ENCODE peak calls at places on chromosome 17, in six cellular contexts. G, H, M, N, I and Z are unnamed samples.

GRCh38 chr17:13598353-13599167 is 3.2 kb downstream of the HS3ST3A1 start:
- DNase-seq in M (no peak), G (no peak), N (no peak), I (no peak), H (peak), Z (no peak)

GRCh38 chr17:185445-186138 is 4.1 kb upstream of the DOC2B start:
- DNase-seq in N (no peak), G (no peak), H (no peak), I (no peak), M (no peak), Z (no peak)

GRCh38 chr17:39187152-39187830 is 10.2 kb downstream of the CACNB1 start:
- DNase-seq in N (no peak), M (no peak), G (no peak), H (no peak), I (no peak), Z (no peak)

GRCh38 chr17:51796026-51796425 is 362.5 kb downstream of the CA10 start:
- DNase-seq in N (no peak), H (no peak), M (no peak), I (no peak), G (no peak), Z (no peak)

GRCh38 chr17:45973099-45973838 is 25.8 kb upstream of the STH start:
- DNase-seq in N (no peak), I (no peak), G (no peak), H (no peak), M (no peak), Z (peak)

GRCh38 chr17:81397314-81398169 is 2.3 kb downstream of the BAHCC1 start:
- DNase-seq in N (peak), G (peak), H (peak), M (peak), I (peak), Z (peak)

GRCh38 chr17:60416368-60416925 is 5.8 kb upstream of the CHCT1 start:
- DNase-seq in I (no peak), G (no peak), M (no peak), N (no peak), H (no peak), Z (no peak)

GRCh38 chr17:8985054-8985701 is 19.7 kb upstream of the PIK3R5 start:
- DNase-seq in N (no peak), M (no peak), G (no peak), I (no peak), H (no peak), Z (no peak)

GRCh38 chr17:28724500-28725165 is 1.4 kb downstream of the TLCD1 start:
- DNase-seq in I (no peak), N (no peak), M (no peak), H (no peak), G (no peak), Z (no peak)

GRCh38 chr17:73342057-73342522 is 30.3 kb upstream of the CDC42EP4 start:
- DNase-seq in N (peak), M (peak), I (peak), G (peak), H (peak), Z (peak)

DNA sequence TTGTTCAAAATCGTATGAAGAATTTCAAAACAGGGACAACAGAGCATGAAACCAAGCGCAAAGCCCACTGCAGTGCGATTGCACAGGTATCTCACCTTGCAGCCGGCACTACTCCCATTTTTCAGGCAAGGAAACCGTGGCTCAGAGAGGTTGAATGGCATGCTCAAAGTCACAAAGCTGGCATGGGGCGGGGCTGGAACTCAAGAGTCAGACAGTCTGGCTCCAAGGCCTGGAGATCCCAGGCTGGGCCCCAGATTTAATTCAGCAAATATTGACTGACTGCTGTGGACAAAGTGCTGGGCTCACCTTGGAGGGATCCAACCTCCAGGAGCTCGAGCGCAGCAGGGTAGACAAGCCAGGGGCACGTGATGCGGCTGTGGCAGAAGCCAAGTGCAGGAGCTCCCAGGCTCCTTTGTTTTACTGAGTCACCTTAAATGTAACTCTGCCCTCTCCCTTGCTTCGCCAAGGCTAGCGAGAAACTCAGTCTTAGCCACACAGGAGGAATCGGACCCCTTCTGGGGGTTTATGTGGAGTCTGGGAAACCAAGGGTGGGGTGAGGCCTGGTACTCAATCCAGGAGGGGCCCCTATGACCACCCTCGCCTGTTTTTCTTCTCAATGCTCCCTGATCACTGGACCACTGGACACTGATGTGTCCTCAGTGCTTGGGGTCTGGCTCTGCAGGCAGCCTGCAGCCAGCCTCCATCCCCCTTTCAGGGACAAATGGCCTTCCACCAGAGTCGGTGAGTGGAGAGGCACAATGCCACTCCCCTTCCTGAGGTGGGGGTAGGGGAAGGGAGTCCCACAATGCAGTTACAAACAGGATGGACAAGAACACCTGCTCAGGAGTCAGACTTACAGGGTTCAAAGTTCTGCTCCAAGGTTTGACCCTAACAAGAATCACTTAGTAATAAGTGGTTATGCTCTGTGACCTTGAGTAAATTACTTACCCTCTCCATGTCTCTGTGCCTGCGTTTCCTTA is 3.9 kb upstream of the SPATA20 start:
- DNase-seq in G (no peak), N (no peak), I (no peak), M (no peak), H (no peak), Z (no peak)
- H3K14ac ChIP-seq in G (no peak), N (no peak), I (no peak), M (no peak), H (no peak), Z (no peak)

DNA sequence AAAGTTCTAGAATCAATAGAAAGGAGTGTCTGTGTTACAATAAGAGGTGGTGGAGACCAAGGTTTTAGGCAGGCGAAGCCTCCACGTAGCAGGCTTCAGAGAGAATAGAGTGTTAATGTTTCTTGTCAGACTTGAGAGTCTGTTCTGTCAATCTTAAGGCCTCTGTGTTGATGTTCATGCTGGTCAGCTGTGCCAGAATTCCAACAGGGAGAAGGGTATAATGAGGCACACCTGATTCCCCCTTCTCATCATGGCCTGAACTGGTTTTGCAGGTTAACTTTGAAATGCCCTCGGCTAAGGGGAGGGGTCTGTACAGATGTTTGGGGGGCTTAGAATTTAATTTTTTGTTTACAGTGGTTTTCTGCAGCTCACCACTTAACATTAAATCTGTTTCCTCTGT is 46.0 kb downstream of the RNF112 start:
- DNase-seq in G (no peak), N (no peak), I (no peak), M (no peak), H (no peak), Z (no peak)
- H3K4ac ChIP-seq in G (no peak), N (no peak), I (peak), M (no peak), H (no peak), Z (no peak)

DNA sequence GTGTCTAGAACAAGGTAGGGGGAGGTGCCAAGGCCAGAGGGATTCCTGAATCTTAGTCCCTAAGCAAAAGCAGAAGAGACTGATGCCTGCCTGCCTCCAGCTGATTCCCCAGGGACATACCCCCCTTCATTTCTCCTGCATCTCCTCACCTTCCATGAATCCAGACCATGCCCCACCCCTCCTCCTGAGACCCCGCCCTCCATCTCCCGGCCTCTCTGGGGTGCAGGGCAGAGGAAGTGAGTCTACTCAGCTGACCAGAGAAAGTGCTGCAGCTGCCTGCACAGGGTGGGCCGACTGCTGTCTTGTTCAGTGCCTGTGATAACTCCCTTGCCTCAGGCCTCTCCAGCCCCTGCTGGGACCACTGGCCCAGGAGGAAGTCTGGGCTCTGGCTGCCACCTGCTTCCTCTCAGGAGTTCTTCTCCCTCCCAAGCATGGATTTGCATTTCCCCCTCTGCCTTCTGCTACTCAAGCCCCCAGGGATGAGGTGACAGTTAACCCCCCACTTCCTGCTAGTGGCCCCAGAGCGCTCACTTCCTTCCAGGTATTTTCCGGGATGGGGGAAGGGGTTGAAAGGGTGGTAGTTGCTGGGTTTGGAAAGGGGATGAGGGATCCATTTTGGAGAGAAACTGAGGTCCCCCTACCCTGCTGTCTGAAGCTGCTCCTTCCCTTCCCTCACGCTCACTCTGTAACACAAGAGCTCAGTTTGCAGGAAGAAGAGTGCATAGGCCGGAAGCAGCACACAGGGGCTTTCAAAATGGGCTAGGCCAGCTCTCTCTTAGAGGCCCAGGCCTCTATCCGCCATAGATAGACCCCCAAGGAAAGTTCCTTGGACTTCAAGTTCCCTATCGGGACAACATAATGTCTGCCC is 10.5 kb upstream of the TSPOAP1 start:
- DNase-seq in I (peak), N (peak), M (no peak), H (peak), G (peak), Z (no peak)
- H2AK5ac ChIP-seq in I (peak), N (peak), M (peak), H (no peak), G (peak), Z (peak)

DNA sequence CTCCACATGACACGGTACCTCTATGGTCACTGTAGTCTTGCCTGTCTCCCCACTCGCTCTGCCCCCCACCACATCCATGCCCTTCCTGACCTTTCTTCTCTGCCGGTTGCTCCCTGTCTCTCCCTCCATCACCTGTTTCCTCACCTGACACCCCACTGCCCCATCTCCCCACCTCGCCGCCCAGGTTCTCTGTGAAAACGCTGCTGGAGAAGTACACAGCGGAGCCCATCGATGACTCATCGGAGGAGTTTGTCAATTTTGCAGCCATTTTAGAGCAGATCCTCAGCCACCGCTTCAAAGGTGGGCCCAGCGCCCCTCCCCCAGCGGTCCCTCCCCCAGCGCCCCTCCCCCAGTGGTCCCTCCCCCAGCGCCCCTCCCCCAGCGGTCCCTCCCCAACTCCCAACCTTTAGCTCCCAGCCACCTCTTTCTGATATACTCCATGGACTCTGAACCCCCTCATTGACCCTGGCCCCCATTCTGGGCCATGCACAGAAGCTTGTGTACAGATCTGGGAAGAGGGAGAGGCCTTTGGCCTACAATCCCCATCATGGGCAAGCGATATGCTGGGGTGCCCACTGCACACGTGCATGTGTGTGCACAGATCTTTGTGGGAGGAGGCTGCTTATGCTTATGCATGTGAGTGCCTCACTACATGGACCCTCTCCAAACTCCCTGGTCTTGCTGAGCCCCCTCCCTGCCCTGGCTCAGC is 4.1 kb downstream of the RUNDC3A start:
- DNase-seq in G (no peak), N (no peak), H (no peak), I (no peak), M (no peak), Z (no peak)
- H3K14ac ChIP-seq in G (no peak), N (no peak), H (no peak), I (no peak), M (no peak), Z (no peak)

GRCh38 chr17:78360371-78361226 is 722 bp upstream of the SOCS3 start:
- DNase-seq in H (peak), G (peak), M (peak), I (peak), N (peak), Z (peak)
- H3K4ac ChIP-seq in H (peak), G (peak), M (peak), I (no peak), N (no peak), Z (peak)